ENCODE peak calls at places on chromosomes 6 and 20, in four cellular contexts. Y, H, R and X are unnamed samples.

GRCh38 chr6:134686071-134686470 is 263.8 kb downstream of the ALDH8A1 start:
- DNase-seq in H (no peak), Y (no peak), R (no peak), X (no peak)

GRCh38 chr6:24537082-24537699 is 42.4 kb downstream of the ALDH5A1 start:
- DNase-seq in H (no peak), R (no peak), Y (no peak), X (no peak)

GRCh38 chr6:131854803-131855202 is 47.0 kb downstream of the ENPP1 start:
- DNase-seq in Y (peak), H (no peak), R (no peak), X (no peak)

GRCh38 chr6:7922596-7922995 is 12.0 kb upstream of the TXNDC5 start:
- DNase-seq in R (no peak), H (peak), Y (no peak), X (no peak)

GRCh38 chr6:129476810-129477209 is 233.2 kb downstream of the ARHGAP18 start:
- DNase-seq in Y (no peak), R (no peak), H (no peak), X (no peak)

GRCh38 chr20:58112017-58112781 is 116.3 kb downstream of the ANKRD60 start:
- DNase-seq in H (no peak), R (no peak), Y (no peak), X (no peak)

GRCh38 chr20:49400904-49401303 is 81.6 kb downstream of the KCNB1 start:
- DNase-seq in R (no peak), Y (peak), H (peak), X (no peak)

GRCh38 chr20:22529150-22530019 is 55.0 kb downstream of the FOXA2 start:
- DNase-seq in Y (no peak), R (no peak), H (no peak), X (no peak)

GRCh38 chr6:80331522-80331921 is 225.1 kb downstream of the BCKDHB start:
- DNase-seq in H (no peak), R (no peak), Y (no peak), X (no peak)

GRCh38 chr6:144667517-144667916 is 382.4 kb downstream of the UTRN start:
- DNase-seq in R (no peak), H (no peak), Y (no peak), X (no peak)

GRCh38 chr6:1409774-1410465 is 20.5 kb downstream of the FOXF2 start:
- DNase-seq in R (no peak), Y (no peak), H (no peak), X (no peak)

GRCh38 chr6:49506569-49507111 is 6.9 kb downstream of the GLYATL3 start:
- DNase-seq in Y (no peak), R (no peak), H (no peak), X (no peak)

GRCh38 chr6:46688117-46688965 is 656 bp downstream of the TDRD6 start:
- DNase-seq in Y (no peak), H (no peak), R (no peak), X (no peak)

GRCh38 chr20:58135441-58136170 is 92.8 kb downstream of the ANKRD60 start:
- DNase-seq in H (no peak), Y (no peak), R (no peak), X (no peak)

GRCh38 chr6:151413372-151414145 is 22.2 kb upstream of the ZBTB2 start:
- DNase-seq in R (no peak), Y (no peak), H (no peak), X (no peak)

GRCh38 chr20:48288930-48289507 is 503.7 kb upstream of the SULF2 start:
- DNase-seq in R (no peak), Y (no peak), H (no peak), X (no peak)

GRCh38 chr6:158516098-158516497 is 43.8 kb upstream of the TMEM181 start:
- DNase-seq in R (no peak), Y (peak), H (no peak), X (no peak)

GRCh38 chr6:78511019-78511418 is 356.3 kb upstream of the IRAK1BP1 start:
- DNase-seq in H (no peak), R (no peak), Y (no peak), X (no peak)

GRCh38 chr6:161139766-161140553 is 133.9 kb downstream of the AGPAT4 start:
- DNase-seq in Y (no peak), H (no peak), R (no peak), X (peak)

GRCh38 chr6:10976571-10976970 is 67.5 kb downstream of the ELOVL2 start:
- DNase-seq in Y (no peak), H (no peak), R (no peak), X (no peak)

GRCh38 chr6:135281227-135281626 is 100.1 kb downstream of the MYB start:
- DNase-seq in H (peak), R (peak), Y (no peak), X (peak)

GRCh38 chr6:109045423-109046012 is 49.1 kb downstream of the SESN1 start:
- DNase-seq in Y (no peak), R (no peak), H (no peak), X (no peak)

GRCh38 chr20:45407783-45408645 is at the start of gene DBNDD2:
- DNase-seq in H (no peak), R (peak), Y (no peak), X (no peak)

GRCh38 chr6:135876048-135876447 is 24.5 kb downstream of the PDE7B start:
- DNase-seq in R (no peak), H (no peak), Y (no peak), X (no peak)

GRCh38 chr6:83470587-83470986 is 39.7 kb upstream of the ME1 start:
- DNase-seq in R (no peak), Y (no peak), H (no peak), X (no peak)
- H3K4me3 ChIP-seq in R (no peak), Y (no peak), H (no peak), X (no peak)

GRCh38 chr6:15410752-15411151 is 164.9 kb downstream of the JARID2 start:
- DNase-seq in R (no peak), Y (no peak), H (no peak), X (no peak)
- H3K27ac ChIP-seq in R (no peak), Y (no peak), H (no peak), X (no peak)

GRCh38 chr6:110822248-110822647 is 7.0 kb upstream of the CDK19 start:
- DNase-seq in Y (no peak), H (no peak), R (no peak), X (no peak)
- H3K4me3 ChIP-seq in Y (no peak), H (no peak), R (no peak), X (no peak)

GRCh38 chr20:34507661-34508060 is 8.6 kb upstream of the DYNLRB1 start:
- DNase-seq in R (no peak), H (no peak), Y (no peak), X (no peak)
- H3K27ac ChIP-seq in R (no peak), H (no peak), Y (no peak), X (no peak)